ENCODE peak calls at places on chromosomes 2 and 18, in nine cellular contexts. G, A, S, D, E, Z, J, H and U are unnamed samples.
A peak's percentile ranks its signal among the peaks of the same experiment; 100 is the strongest.

GRCh38 chr2:152413228-152414030 is 78.5 kb downstream of the FMNL2 start:
- DNase-seq in G (no peak), A (no peak), S (no peak), D (no peak), E (no peak), Z (no peak), J (no peak), H (no peak), U (peak; percentile 60)

GRCh38 chr2:61470122-61470951 is 550 bp downstream of the USP34 start:
- DNase-seq in G (peak; percentile 85), A (peak; percentile 91), S (peak; percentile 89), D (peak; percentile 94), E (peak; percentile 93), Z (peak; percentile 86), J (peak; percentile 68), H (peak; percentile 76), U (peak; percentile 90)

GRCh38 chr2:48268671-48269070 is 261.3 kb upstream of the STON1 start:
- DNase-seq in G (no peak), A (no peak), S (no peak), D (no peak), E (no peak), Z (no peak), J (no peak), H (no peak), U (no peak)

GRCh38 chr2:233832869-233833812 is 21.2 kb downstream of the HJURP start:
- DNase-seq in G (peak; percentile 26), A (peak; percentile 35), S (peak; percentile 56), D (peak; percentile 58), E (peak; percentile 88), Z (no peak), J (peak; percentile 41), H (no peak), U (peak; percentile 71)

GRCh38 chr2:134455426-134455825 is 201.6 kb downstream of the MGAT5 start:
- DNase-seq in G (no peak), A (no peak), S (no peak), D (peak; percentile 38), E (no peak), Z (no peak), J (no peak), H (no peak), U (no peak)

GRCh38 chr2:65917990-65918389 is 485.6 kb upstream of the SPRED2 start:
- DNase-seq in G (no peak), A (no peak), S (no peak), D (no peak), E (no peak), Z (no peak), J (no peak), H (no peak), U (no peak)

GRCh38 chr2:28150211-28150879 is 242.3 kb upstream of the FOSL2 start:
- DNase-seq in G (no peak), A (no peak), S (no peak), D (no peak), E (no peak), Z (no peak), J (no peak), H (no peak), U (no peak)

GRCh38 chr18:58156516-58156915 is 112.5 kb downstream of the NEDD4L start:
- DNase-seq in G (no peak), A (no peak), S (no peak), D (no peak), E (no peak), Z (no peak), J (no peak), H (no peak), U (no peak)

GRCh38 chr2:11588228-11589110 is 54.6 kb downstream of the GREB1 start:
- DNase-seq in G (no peak), A (no peak), S (no peak), D (no peak), E (no peak), Z (no peak), J (no peak), H (no peak), U (no peak)

GRCh38 chr2:53987336-53987921 is 16.6 kb upstream of the PSME4 start:
- DNase-seq in G (no peak), A (no peak), S (no peak), D (no peak), E (peak; percentile 48), Z (no peak), J (no peak), H (no peak), U (peak; percentile 71)